ENCODE peak calls at places on chromosomes 1 and 21, in nine cellular contexts. F is sigmoid colon, J is ovary, H is K562, E is suprapubic skin, O is tibial nerve, L is A549, U is stomach, G is H1. V is an unnamed sample.

GRCh38 chr1:236685917-236686814 is at the start of gene ACTN2:
- DNase-seq in L (peak; percentile 7), F (peak; percentile 76), G (peak; percentile 76), E (peak; percentile 61), U (peak; percentile 55), O (no peak), J (peak; percentile 66), H (peak; percentile 90), V (peak; percentile 40)

GRCh38 chr1:9494936-9495758 is 44.1 kb upstream of the SLC25A33 start:
- DNase-seq in H (peak; percentile 81), L (peak; percentile 32), O (peak; percentile 26), F (peak; percentile 76), E (peak; percentile 68), U (peak; percentile 71), J (peak; percentile 64), G (peak; percentile 91), V (peak; percentile 58)

GRCh38 chr1:43282220-43283195 is 2.9 kb downstream of the C1orf210 start:
- DNase-seq in L (no peak), U (no peak), O (no peak), F (peak; percentile 55), J (no peak), E (peak; percentile 44), G (no peak), H (no peak), V (no peak)

GRCh38 chr1:66599346-66599745 is 65.4 kb downstream of the SGIP1 start:
- DNase-seq in U (no peak), J (no peak), L (no peak), H (no peak), G (no peak), O (no peak), F (no peak), E (no peak), V (no peak)

GRCh38 chr1:114347431-114348209 is 163.4 kb downstream of the TRIM33 start:
- DNase-seq in J (no peak), L (no peak), H (no peak), U (no peak), E (no peak), G (peak; percentile 36), F (no peak), O (no peak), V (no peak)

GRCh38 chr21:43361127-43361492 is 65.8 kb downstream of the SIK1 start:
- DNase-seq in O (no peak), G (no peak), E (no peak), L (no peak), J (peak; percentile 33), F (no peak), H (no peak), U (no peak), V (peak; percentile 52)

GRCh38 chr21:16563795-16564194 is 834.0 kb downstream of the USP25 start:
- DNase-seq in H (no peak), G (peak; percentile 51), L (peak; percentile 11), U (no peak), O (no peak), E (no peak), J (no peak), F (no peak), V (no peak)

GRCh38 chr1:228735871-228736586 is 750 bp downstream of the RHOU start:
- DNase-seq in O (peak; percentile 25), E (peak; percentile 73), F (peak; percentile 82), H (no peak), G (peak; percentile 65), U (peak; percentile 68), L (peak; percentile 48), J (peak; percentile 67), V (peak; percentile 69)

GRCh38 chr21:39263372-39263771 is 50.1 kb downstream of the BRWD1 start:
- DNase-seq in E (no peak), U (no peak), F (no peak), J (no peak), H (no peak), G (no peak), O (no peak), L (no peak), V (no peak)

GRCh38 chr21:46356005-46356338 is 32.0 kb downstream of the PCNT start:
- DNase-seq in J (no peak), L (no peak), G (no peak), O (no peak), E (no peak), U (no peak), H (no peak), F (no peak), V (no peak)

GRCh38 chr1:227894306-227894721 is 53.4 kb downstream of the WNT9A start:
- DNase-seq in U (peak; percentile 18), L (no peak), O (no peak), E (peak; percentile 36), H (no peak), G (peak; percentile 38), J (peak; percentile 12), F (no peak), V (peak; percentile 1)

GRCh38 chr21:18049461-18049860 is 195.2 kb upstream of the CHODL start:
- DNase-seq in H (no peak), U (no peak), F (no peak), L (no peak), G (no peak), E (no peak), O (no peak), J (no peak), V (no peak)

GRCh38 chr1:113415256-113416189 is 25.2 kb downstream of the MAGI3 start:
- DNase-seq in F (no peak), L (no peak), O (no peak), U (no peak), H (no peak), J (no peak), G (no peak), E (no peak), V (no peak)

GRCh38 chr1:179036844-179037465 is 11.3 kb downstream of the FAM20B start:
- DNase-seq in L (no peak), U (no peak), G (no peak), J (no peak), H (no peak), F (no peak), O (no peak), E (no peak), V (no peak)

GRCh38 chr1:147515046-147515869 is 26.0 kb upstream of the BCL9 start:
- DNase-seq in U (peak; percentile 31), F (no peak), O (no peak), H (no peak), J (no peak), E (no peak), L (no peak), G (no peak), V (no peak)
- TF ChIP-seq EP300 in U (no peak), F (no peak), O (no peak), H (no peak), J (no peak), E (no peak), L (no peak), G (no peak), V (no peak)

GRCh38 chr1:16677552-16678423 is 11.0 kb upstream of the RNU1-3 start:
- DNase-seq in F (no peak), U (no peak), H (peak; percentile 83), L (peak; percentile 65), G (peak; percentile 82), E (no peak), J (peak; percentile 18), O (no peak), V (peak; percentile 25)
- H3K4me3 ChIP-seq in F (no peak overlapping the region), U (no peak overlapping the region), H (peak overlapping the region; percentile 25), L (peak overlapping the region; percentile 48), G (no peak overlapping the region), E (no peak overlapping the region), J (no peak overlapping the region), O (no peak overlapping the region), V (no peak overlapping the region)

GRCh38 chr1:116036255-116036654 is 59.9 kb downstream of the SLC22A15 start:
- DNase-seq in L (no peak), O (no peak), U (no peak), J (no peak), H (no peak), G (peak; percentile 47), E (no peak), F (no peak), V (no peak)

GRCh38 chr1:116038679-116039078 is 62.4 kb downstream of the SLC22A15 start:
- DNase-seq in J (no peak), O (no peak), E (no peak), F (no peak), L (no peak), G (no peak), H (no peak), U (no peak), V (no peak)

GRCh38 chr1:116031299-116031698 is 55.0 kb downstream of the SLC22A15 start:
- DNase-seq in H (no peak), E (no peak), O (no peak), G (no peak), J (no peak), U (no peak), F (no peak), L (no peak), V (peak; percentile 22)

DNA sequence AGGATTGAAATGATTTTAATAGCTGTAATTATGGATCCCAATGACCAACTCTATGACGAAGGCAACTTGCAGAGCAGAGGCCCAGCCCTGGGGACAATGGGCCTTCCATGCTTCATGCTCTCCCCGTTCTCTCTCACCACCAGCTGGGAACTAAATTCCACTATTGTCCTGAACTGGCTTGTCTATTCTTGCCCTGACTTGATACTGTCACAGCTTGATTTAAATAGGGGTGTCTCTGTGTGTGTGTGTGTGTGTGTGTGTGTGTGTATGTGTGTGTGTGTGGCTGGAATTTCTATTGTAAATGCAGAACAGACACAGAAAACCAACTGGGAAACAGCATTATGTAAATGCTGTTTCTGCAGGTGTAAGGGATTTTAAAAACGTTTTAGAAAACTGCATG is 57.0 kb downstream of the SLC22A15 start:
- DNase-seq in O (no peak), E (no peak), J (no peak), H (no peak), F (no peak), L (no peak), U (no peak), G (no peak), V (no peak)
- TF ChIP-seq EP300 in O (no peak), E (no peak), J (no peak), H (no peak), F (no peak), L (no peak), U (no peak), G (no peak), V (no peak)

DNA sequence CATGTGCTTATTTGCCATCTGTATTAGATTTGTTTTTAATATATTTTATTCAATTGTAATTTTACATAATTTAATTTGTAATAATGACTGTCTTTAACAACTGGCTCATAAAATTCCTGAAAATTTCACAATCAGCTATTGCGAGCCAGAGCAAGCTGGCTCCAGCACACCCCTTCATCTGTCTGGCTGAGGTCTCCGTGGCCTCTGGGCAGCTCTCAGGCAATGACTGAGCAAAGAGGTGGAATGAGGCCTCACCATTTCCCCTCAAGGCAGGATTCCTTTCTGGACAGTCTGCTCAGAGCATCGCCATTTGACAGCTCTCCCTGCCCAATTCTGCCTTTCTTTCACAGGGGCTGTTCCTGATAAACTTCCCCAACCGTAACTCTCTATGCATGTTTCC is 5.8 kb upstream of the KANK4 start:
- DNase-seq in F (no peak), H (no peak), G (no peak), L (no peak), O (no peak), J (no peak), U (no peak), E (no peak), V (no peak)
- H3K4me3 ChIP-seq in F (no peak overlapping the region), H (no peak overlapping the region), G (no peak overlapping the region), L (no peak overlapping the region), O (no peak overlapping the region), J (no peak overlapping the region), U (no peak overlapping the region), E (no peak overlapping the region), V (no peak overlapping the region)

GRCh38 chr1:175169305-175170018 is 23.1 kb downstream of the KIAA0040 start:
- DNase-seq in J (no peak), F (no peak), E (no peak), O (no peak), U (no peak), G (no peak), L (no peak), H (no peak), V (no peak)
- TF ChIP-seq EP300 in J (no peak), F (no peak), E (no peak), O (no peak), U (no peak), G (no peak), L (no peak), H (no peak), V (no peak)